ENCODE peak calls at places on chromosomes 2 and 18, in nine cellular contexts. H, M, F, A, B, J, V, T and W are unnamed samples.

GRCh38 chr2:122704109-122704563 is 948.7 kb downstream of the TSN start:
- DNase-seq in V (no peak), B (no peak), H (no peak), F (no peak), A (no peak), M (no peak), J (no peak), T (no peak), W (no peak)

GRCh38 chr18:5987217-5987616 is 91.9 kb upstream of the TMEM200C start:
- DNase-seq in V (peak; percentile 66), M (no peak), A (no peak), B (no peak), H (no peak), F (no peak), J (no peak), T (no peak), W (no peak)

GRCh38 chr2:227813562-227814353 is at the start of gene CCL20:
- DNase-seq in F (peak; percentile 34), J (no peak), A (no peak), H (no peak), T (no peak), M (peak; percentile 32), B (no peak), V (no peak), W (no peak)

GRCh38 chr2:86000938-86001312 is 104.8 kb downstream of the POLR1A start:
- DNase-seq in M (no peak), F (no peak), T (no peak), J (no peak), B (no peak), A (no peak), H (no peak), V (no peak), W (peak; percentile 42)

GRCh38 chr18:7616661-7617060 is 49.5 kb downstream of the PTPRM start:
- DNase-seq in H (no peak), T (no peak), M (no peak), B (no peak), F (peak; percentile 24), V (peak; percentile 77), A (peak; percentile 93), J (no peak), W (no peak)

GRCh38 chr18:9814431-9814830 is 71.3 kb upstream of the TXNDC2 start:
- DNase-seq in B (no peak), H (no peak), A (no peak), J (no peak), T (no peak), M (peak; percentile 68), F (no peak), V (no peak), W (no peak)

GRCh38 chr2:238818576-238818975 is 29.3 kb upstream of the TWIST2 start:
- DNase-seq in B (no peak), V (no peak), A (no peak), T (no peak), F (no peak), J (no peak), H (no peak), M (no peak), W (no peak)

GRCh38 chr2:43052204-43052943 is 174.0 kb downstream of the ZFP36L2 start:
- DNase-seq in M (no peak), F (no peak), H (no peak), J (no peak), B (no peak), V (no peak), T (no peak), A (no peak), W (no peak)

GRCh38 chr18:76459687-76460350 is 35.2 kb downstream of the ZNF516 start:
- DNase-seq in F (no peak), M (peak; percentile 81), B (no peak), A (peak; percentile 68), T (no peak), V (no peak), J (peak; percentile 61), H (peak; percentile 66), W (peak; percentile 68)

GRCh38 chr18:76457957-76458356 is 37.1 kb downstream of the ZNF516 start:
- DNase-seq in F (no peak), J (no peak), M (no peak), H (no peak), A (peak; percentile 9), B (no peak), V (no peak), T (no peak), W (no peak)

GRCh38 chr18:76460482-76460881 is 34.6 kb downstream of the ZNF516 start:
- DNase-seq in V (no peak), T (no peak), H (no peak), B (no peak), A (no peak), F (no peak), M (no peak), J (no peak), W (no peak)

GRCh38 chr18:76458522-76459311 is 36.3 kb downstream of the ZNF516 start:
- DNase-seq in T (peak; percentile 54), V (no peak), B (peak; percentile 27), H (peak; percentile 8), M (no peak), J (no peak), F (no peak), A (peak; percentile 53), W (peak; percentile 65)

GRCh38 chr18:76459312-76459686 is 35.7 kb downstream of the ZNF516 start:
- DNase-seq in B (peak; percentile 33), T (peak; percentile 61), H (no peak), F (no peak), M (no peak), V (no peak), A (peak; percentile 64), J (no peak), W (no peak)
- H3K4me3 ChIP-seq in B (no peak overlapping the region), T (no peak overlapping the region), H (peak overlapping the region; percentile 5), F (no peak overlapping the region), M (no peak overlapping the region), V (peak overlapping the region; percentile 36), A (no peak overlapping the region), J (no peak overlapping the region), W (no peak overlapping the region)

GRCh38 chr2:32925976-32926707 is 20.6 kb upstream of the LTBP1 start:
- DNase-seq in H (no peak), M (no peak), B (no peak), T (no peak), F (no peak), A (no peak), J (no peak), V (no peak), W (no peak)

GRCh38 chr2:32930436-32930835 is 16.3 kb upstream of the LTBP1 start:
- DNase-seq in V (no peak), J (no peak), B (no peak), T (no peak), M (no peak), A (no peak), H (no peak), F (no peak), W (no peak)

GRCh38 chr2:32922466-32922865 is 24.3 kb upstream of the LTBP1 start:
- DNase-seq in V (no peak), J (no peak), T (no peak), A (no peak), H (no peak), B (peak; percentile 6), F (no peak), M (no peak), W (no peak)

GRCh38 chr2:32925283-32925682 is 21.5 kb upstream of the LTBP1 start:
- DNase-seq in V (no peak), J (no peak), B (peak; percentile 44), T (no peak), A (no peak), M (no peak), F (no peak), H (no peak), W (no peak)

DNA sequence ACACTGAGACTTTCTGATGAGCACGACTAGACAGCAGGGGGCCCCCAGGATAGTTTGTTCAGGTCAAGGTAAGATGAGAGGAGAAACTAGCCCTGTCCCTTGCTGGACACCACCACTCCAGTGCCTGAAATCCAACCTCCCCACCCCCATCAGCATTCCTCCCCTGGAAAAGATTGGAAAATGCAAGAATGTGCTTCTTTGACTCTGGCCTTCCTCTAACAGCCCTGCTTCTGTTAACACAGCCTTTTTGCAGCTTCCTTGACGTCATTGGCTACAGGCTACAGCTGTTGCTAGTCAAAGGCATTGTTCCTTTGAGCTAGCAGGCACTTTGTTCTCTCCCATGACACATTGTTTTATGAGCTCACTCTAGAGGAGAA is 20.1 kb upstream of the LTBP1 start:
- DNase-seq in V (no peak), H (no peak), F (no peak), J (no peak), M (peak; percentile 37), T (no peak), A (no peak), B (peak; percentile 44), W (no peak)
- TF ChIP-seq EP300 in V (no peak), H (no peak), F (no peak), J (no peak), M (no peak), T (no peak), A (no peak), B (no peak), W (no peak)

GRCh38 chr2:136023416-136023815 is 38.0 kb upstream of the DARS1 start:
- DNase-seq in H (no peak), J (no peak), B (no peak), F (no peak), M (peak; percentile 22), A (no peak), V (no peak), T (no peak), W (no peak)

GRCh38 chr2:136022747-136023146 is 37.3 kb upstream of the DARS1 start:
- DNase-seq in H (no peak), B (no peak), M (no peak), J (no peak), F (no peak), A (no peak), T (no peak), V (no peak), W (no peak)

GRCh38 chr2:136024185-136024584 is 38.8 kb upstream of the DARS1 start:
- DNase-seq in T (peak; percentile 35), M (no peak), H (no peak), A (no peak), F (no peak), V (no peak), J (no peak), B (no peak), W (no peak)

GRCh38 chr2:136024616-136025015 is 39.2 kb upstream of the DARS1 start:
- DNase-seq in B (no peak), H (no peak), J (no peak), T (no peak), M (no peak), F (no peak), A (no peak), V (no peak), W (no peak)

DNA sequence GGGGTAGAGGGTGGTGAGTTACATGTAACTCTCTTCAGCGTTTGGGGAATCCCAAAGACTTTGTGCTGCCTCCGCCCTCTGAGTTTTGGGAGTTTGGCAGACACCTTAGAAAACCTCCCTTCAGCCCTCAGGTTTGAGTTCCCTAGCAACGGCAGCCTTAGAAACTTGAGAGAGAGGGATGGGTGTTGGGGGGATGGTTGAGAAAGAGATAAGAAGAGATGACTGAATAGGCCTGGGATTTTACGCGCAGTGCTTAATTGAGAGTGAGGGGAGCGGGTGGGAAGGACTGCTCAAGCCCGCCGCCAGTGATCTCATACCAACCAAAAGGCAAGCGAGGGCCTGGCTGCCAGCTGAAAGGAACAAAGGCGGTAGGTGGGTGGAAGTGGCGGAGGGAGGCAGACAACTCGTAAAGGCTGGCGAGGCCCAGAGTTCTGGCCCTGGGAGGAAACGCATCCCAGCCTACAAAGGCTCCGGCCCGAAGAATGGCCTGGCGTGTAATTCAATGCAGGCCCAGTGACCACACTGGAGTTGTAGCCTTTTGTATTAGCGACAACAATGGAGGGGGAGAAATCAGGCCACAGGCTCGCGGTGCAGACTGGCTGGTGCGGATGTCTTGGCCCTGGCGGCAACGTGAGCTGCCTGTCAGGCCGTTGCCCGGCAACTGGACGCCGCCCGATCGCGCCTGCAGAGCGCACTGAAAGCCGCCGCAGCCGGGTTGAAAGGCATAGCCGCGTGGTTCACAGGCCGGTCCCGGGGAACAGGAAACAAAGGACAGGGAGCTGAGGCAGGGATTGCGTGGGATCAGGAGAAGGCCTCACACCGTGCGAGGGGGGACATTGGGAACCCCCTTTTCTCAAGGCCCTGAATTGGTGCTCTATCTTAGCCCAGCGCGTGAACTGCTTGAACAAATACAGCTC is 39.9 kb upstream of the DARS1 start:
- DNase-seq in H (no peak), M (no peak), J (peak; percentile 77), A (peak; percentile 68), T (peak; percentile 92), V (no peak), F (peak; percentile 69), B (peak; percentile 91), W (no peak)
- H3K4me3 ChIP-seq in H (no peak overlapping the region), M (no peak overlapping the region), J (peak overlapping the region; percentile 10), A (no peak overlapping the region), T (no peak overlapping the region), V (peak overlapping the region; percentile 15), F (no peak overlapping the region), B (peak overlapping the region; percentile 56), W (peak overlapping the region; percentile 20)

DNA sequence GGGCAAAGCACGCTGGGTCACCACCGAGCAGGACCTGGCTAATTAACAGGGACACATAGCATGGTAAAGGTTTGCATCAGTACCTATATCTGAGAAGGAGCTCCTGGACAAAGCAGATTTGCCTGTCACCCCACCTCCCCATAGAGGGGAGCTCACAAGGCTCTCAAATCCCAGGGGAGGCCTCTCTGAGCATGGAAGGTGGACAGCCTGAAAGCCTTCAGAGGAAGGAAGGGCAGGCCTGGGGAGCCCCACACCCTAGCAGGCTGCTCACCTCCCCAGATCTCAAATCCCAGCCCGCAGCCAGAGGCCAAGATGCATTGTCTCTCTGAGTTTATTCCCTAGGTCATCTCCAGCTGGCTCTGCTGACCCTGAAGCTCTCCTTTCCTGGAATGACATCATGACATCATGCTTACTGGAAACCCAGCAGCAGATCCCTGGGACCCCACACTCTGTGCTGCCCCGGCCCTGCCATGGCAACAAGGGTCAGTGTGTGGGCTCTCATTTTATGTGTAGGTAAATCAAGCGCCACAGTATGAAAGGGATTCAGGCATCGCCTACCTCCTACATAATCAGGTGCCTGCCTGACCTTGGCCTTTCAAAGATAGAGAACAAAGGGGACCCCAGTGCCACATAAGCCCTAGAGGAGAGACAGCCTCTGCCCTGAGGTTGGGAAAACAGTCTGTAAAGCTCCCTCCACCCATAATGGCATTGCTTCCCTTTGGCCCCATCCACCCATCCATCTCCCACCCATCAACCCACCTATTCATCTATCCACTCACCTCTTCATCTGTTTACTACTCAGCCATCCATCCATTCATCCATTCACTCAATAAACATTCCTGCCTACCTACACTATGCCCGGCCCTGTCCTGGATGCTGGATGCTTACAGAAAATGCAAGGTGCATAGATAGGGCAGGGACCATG is 15.7 kb upstream of the TEX51 start:
- DNase-seq in J (no peak), T (no peak), A (no peak), H (no peak), B (no peak), V (no peak), F (no peak), M (no peak), W (peak; percentile 7)
- TF ChIP-seq EP300 in J (no peak), T (no peak), A (no peak), H (no peak), B (no peak), V (no peak), F (no peak), M (no peak), W (no peak)